ENCODE peak calls at places on chromosomes 16 and 17, in four cellular contexts. One of them, this sample, is unnamed.

GRCh38 chr17:49546546-49547535 is 28.8 kb upstream of the NXPH3 start:
- DNase-seq in cardiac septum: peak
- DNase-seq in coronary artery: no peak
- DNase-seq in CD4-positive, alpha-beta T cell: no peak
- DNase-seq in this sample: no peak

GRCh38 chr16:14286381-14287230 is 215.5 kb downstream of the MRTFB start:
- DNase-seq in CD4-positive, alpha-beta T cell: no peak
- DNase-seq in cardiac septum: no peak
- DNase-seq in coronary artery: no peak
- DNase-seq in this sample: no peak

GRCh38 chr17:49146620-49147306 is 14.2 kb downstream of the B4GALNT2 start:
- DNase-seq in CD4-positive, alpha-beta T cell: no peak
- DNase-seq in cardiac septum: no peak
- DNase-seq in coronary artery: no peak
- DNase-seq in this sample: no peak

GRCh38 chr16:74999208-74999682 is 421 bp downstream of the ZNRF1 start:
- DNase-seq in cardiac septum: no peak
- DNase-seq in CD4-positive, alpha-beta T cell: peak
- DNase-seq in coronary artery: no peak
- DNase-seq in this sample: peak

GRCh38 chr17:45222273-45222993 is 748 bp downstream of the FMNL1 start:
- DNase-seq in CD4-positive, alpha-beta T cell: peak
- DNase-seq in coronary artery: peak
- DNase-seq in cardiac septum: no peak
- DNase-seq in this sample: no peak

GRCh38 chr17:63293310-63293709 is 152.8 kb downstream of the CYB561 start:
- DNase-seq in cardiac septum: no peak
- DNase-seq in coronary artery: no peak
- DNase-seq in CD4-positive, alpha-beta T cell: no peak
- DNase-seq in this sample: no peak

GRCh38 chr16:56448005-56448404 is 3.1 kb downstream of the NUDT21 start:
- DNase-seq in cardiac septum: no peak
- DNase-seq in CD4-positive, alpha-beta T cell: no peak
- DNase-seq in coronary artery: no peak
- DNase-seq in this sample: no peak

GRCh38 chr16:3509470-3509928 is 8.7 kb downstream of the CLUAP1 start:
- DNase-seq in CD4-positive, alpha-beta T cell: peak
- DNase-seq in coronary artery: no peak
- DNase-seq in cardiac septum: peak
- DNase-seq in this sample: peak

This sample was measured in sciatic nerve.